ENCODE peak calls at places on chromosome 17, in eight cellular contexts. V, M, E, U, Y, G, J and H are unnamed samples.

GRCh38 chr17:58338907-58339774 is 10.5 kb upstream of the TSPOAP1 start:
- DNase-seq in V (no peak), M (no peak), E (peak), U (peak), Y (peak), G (peak), J (peak), H (no peak)

GRCh38 chr17:2724783-2725164 is 13.2 kb upstream of the CLUH start:
- DNase-seq in V (no peak), M (no peak), E (no peak), U (no peak), Y (peak), G (peak), J (peak), H (no peak)

GRCh38 chr17:39904990-39905288 is 13.5 kb downstream of the GSDMB start:
- DNase-seq in V (no peak), M (no peak), E (no peak), U (no peak), Y (no peak), G (no peak), J (no peak), H (no peak)

GRCh38 chr17:70091681-70092080 is 16.7 kb downstream of the KCNJ16 start:
- DNase-seq in V (no peak), M (no peak), E (no peak), U (no peak), Y (no peak), G (no peak), J (no peak), H (no peak)

GRCh38 chr17:45997624-45998023 is 1.4 kb upstream of the STH start:
- DNase-seq in V (no peak), M (no peak), E (no peak), U (no peak), Y (peak), G (no peak), J (peak), H (no peak)

GRCh38 chr17:47197821-47198220 is 8.7 kb upstream of the CDC27 start:
- DNase-seq in V (no peak), M (no peak), E (no peak), U (no peak), Y (no peak), G (no peak), J (no peak), H (no peak)

GRCh38 chr17:64689106-64689505 is 27.0 kb upstream of the SMURF2 start:
- DNase-seq in V (no peak), M (no peak), E (no peak), U (no peak), Y (no peak), G (no peak), J (no peak), H (no peak)

GRCh38 chr17:63786961-63787711 is 13.2 kb downstream of the DDX42 start:
- DNase-seq in V (no peak), M (no peak), E (no peak), U (no peak), Y (no peak), G (no peak), J (no peak), H (no peak)

GRCh38 chr17:46977348-46977747 is 1.7 kb downstream of the RPRML start:
- DNase-seq in V (peak), M (no peak), E (peak), U (no peak), Y (peak), G (peak), J (peak), H (no peak)

GRCh38 chr17:45686250-45686649 is 97.9 kb upstream of the CRHR1 start:
- DNase-seq in V (no peak), M (no peak), E (no peak), U (no peak), Y (no peak), G (no peak), J (no peak), H (no peak)

GRCh38 chr17:18270851-18271170 is 10.3 kb downstream of the MIEF2 start:
- DNase-seq in V (no peak), M (no peak), E (no peak), U (no peak), Y (no peak), G (no peak), J (no peak), H (no peak)

GRCh38 chr17:1724869-1725641 is 551 bp downstream of the WDR81 start:
- DNase-seq in V (no peak), M (no peak), E (no peak), U (no peak), Y (no peak), G (no peak), J (no peak), H (peak)

GRCh38 chr17:13594762-13595697 is 6.7 kb downstream of the HS3ST3A1 start:
- DNase-seq in V (peak), M (peak), E (peak), U (peak), Y (peak), G (peak), J (peak), H (peak)

GRCh38 chr17:36825956-36826350 is 111.3 kb upstream of the LHX1 start:
- DNase-seq in V (no peak), M (no peak), E (no peak), U (no peak), Y (no peak), G (no peak), J (no peak), H (no peak)

GRCh38 chr17:2089021-2089422 is 34.1 kb downstream of the HIC1 start:
- DNase-seq in V (no peak), M (no peak), E (no peak), U (no peak), Y (peak), G (no peak), J (peak), H (no peak)

GRCh38 chr17:35084987-35085386 is 21.5 kb upstream of the RFFL start:
- DNase-seq in V (no peak), M (no peak), E (peak), U (no peak), Y (no peak), G (no peak), J (peak), H (no peak)

DNA sequence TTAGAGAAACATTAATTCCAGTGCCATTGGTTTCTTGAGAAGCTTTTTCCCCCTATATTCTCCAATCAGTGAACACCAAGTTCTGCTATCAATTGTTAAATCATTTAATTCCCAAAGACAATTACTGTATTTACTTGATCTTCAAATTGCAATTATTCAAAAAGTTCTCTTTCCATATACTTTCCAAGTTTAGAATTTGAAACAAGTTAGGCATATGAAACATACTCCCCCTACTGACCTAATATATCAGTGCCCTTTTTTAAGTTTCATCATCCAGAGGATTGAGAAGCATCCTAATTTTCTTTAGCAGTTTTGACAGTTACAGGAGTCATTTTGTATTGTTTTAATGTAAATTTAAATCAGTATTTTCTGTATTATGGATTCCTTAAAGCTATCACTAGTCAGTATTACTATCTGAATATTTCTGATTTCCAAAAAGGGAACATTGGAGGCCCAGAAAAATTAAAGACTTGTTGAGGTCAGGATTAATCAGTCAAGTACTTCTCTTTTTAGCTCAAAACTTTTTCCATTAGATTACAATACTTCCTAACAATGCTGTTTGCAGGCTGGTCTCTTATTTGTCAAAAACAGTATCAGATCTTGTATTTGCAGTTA is 16.3 kb downstream of the MEIOC start:
- DNase-seq in V (no peak), M (no peak), E (peak), U (no peak), Y (peak), G (no peak), J (peak), H (no peak)
- TF ChIP-seq CTCF in V (peak), M (peak), E (peak), U (peak), Y (peak), G (peak), J (peak), H (peak)

DNA sequence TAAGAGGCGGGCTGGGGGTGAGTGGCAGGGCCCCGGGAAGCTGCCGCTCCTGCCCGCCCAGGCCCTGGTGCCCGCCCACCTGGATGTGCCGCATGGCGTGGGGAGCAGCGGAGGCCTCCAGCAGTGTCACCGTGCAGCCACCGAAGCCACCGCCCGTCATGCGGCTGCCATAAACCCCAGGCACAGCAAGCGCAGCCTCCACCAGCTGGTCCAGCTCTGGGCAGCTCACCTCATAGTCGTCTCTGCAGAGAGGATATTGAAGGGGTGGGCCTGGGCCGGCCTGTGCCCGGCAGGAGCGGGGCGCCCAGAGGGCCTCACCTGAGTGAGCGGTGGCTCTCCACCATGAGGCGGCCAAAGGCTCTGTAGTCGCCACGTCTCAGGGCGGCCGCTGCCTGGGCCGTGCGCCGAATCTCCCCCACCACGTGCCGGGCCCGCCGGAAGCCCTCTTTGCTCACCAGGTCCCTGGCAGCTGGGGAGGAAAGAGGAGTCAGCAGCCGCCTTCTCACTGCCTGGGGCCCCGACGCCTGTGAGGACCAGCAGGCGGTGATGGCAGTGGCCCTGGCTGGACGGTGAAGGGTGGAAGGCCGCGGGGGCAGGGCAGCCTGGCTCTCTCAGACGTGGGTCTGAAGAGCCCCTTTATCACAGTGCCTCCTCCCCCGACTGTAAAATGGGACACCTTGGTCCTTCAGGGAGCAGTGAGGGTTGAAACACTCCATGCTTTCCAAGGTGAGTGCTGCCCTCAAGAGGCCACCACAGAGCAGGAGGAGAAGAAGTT is 6.7 kb downstream of the GALK1 start:
- DNase-seq in V (no peak), M (no peak), E (no peak), U (no peak), Y (no peak), G (peak), J (no peak), H (no peak)
- TF ChIP-seq CTCF in V (peak), M (peak), E (peak), U (peak), Y (peak), G (peak), J (peak), H (peak)

GRCh38 chr17:75526555-75527270 is 1.2 kb downstream of the LLGL2 start:
- DNase-seq in V (peak), M (no peak), E (no peak), U (no peak), Y (no peak), G (peak), J (no peak), H (no peak)

GRCh38 chr17:75523647-75524046 is 1.9 kb upstream of the LLGL2 start:
- DNase-seq in V (no peak), M (no peak), E (no peak), U (no peak), Y (no peak), G (no peak), J (no peak), H (no peak)

GRCh38 chr17:75524269-75524970 is 1.1 kb upstream of the LLGL2 start:
- DNase-seq in V (no peak), M (no peak), E (no peak), U (no peak), Y (no peak), G (no peak), J (no peak), H (no peak)

GRCh38 chr17:75525806-75526554 is 483 bp downstream of the LLGL2 start:
- DNase-seq in V (no peak), M (no peak), E (no peak), U (no peak), Y (no peak), G (peak), J (no peak), H (no peak)

GRCh38 chr17:75524971-75525805 is at the start of gene LLGL2:
- DNase-seq in V (peak), M (no peak), E (no peak), U (peak), Y (peak), G (peak), J (peak), H (no peak)
- TF ChIP-seq CTCF in V (peak), M (peak), E (peak), U (peak), Y (no peak), G (peak), J (no peak), H (peak)

DNA sequence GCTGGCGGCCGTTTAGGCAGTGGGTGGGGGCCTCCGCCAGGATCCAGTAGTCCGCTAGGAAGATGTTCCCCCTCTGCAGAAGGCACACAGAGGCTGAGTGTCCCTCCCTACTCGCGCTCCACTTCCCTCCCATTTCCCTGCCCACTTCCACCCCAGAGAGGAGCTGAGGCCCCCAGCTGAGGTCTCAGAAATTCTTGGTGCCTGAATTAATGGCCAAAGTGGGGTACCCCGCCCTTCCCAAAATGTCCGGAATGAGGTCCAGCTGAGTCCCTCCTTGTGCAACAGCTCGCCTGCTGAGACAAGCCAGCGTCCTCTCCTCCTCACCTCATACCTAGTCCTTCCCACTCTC is 7.9 kb downstream of the ALOXE3 start:
- DNase-seq in V (no peak), M (no peak), E (no peak), U (no peak), Y (no peak), G (no peak), J (no peak), H (no peak)
- TF ChIP-seq CTCF in V (no peak), M (no peak), E (peak), U (no peak), Y (no peak), G (no peak), J (no peak), H (no peak)

GRCh38 chr17:27558842-27559505 is 72.0 kb upstream of the LGALS9 start:
- DNase-seq in V (no peak), M (no peak), E (no peak), U (no peak), Y (no peak), G (no peak), J (no peak), H (no peak)

GRCh38 chr17:27559996-27560481 is 70.9 kb upstream of the LGALS9 start:
- DNase-seq in V (no peak), M (peak), E (no peak), U (peak), Y (peak), G (no peak), J (peak), H (no peak)

GRCh38 chr17:27558341-27558740 is 72.6 kb upstream of the LGALS9 start:
- DNase-seq in V (no peak), M (no peak), E (no peak), U (no peak), Y (no peak), G (no peak), J (no peak), H (no peak)

GRCh38 chr17:27560668-27561067 is 70.3 kb upstream of the LGALS9 start:
- DNase-seq in V (no peak), M (no peak), E (no peak), U (no peak), Y (peak), G (no peak), J (peak), H (no peak)

DNA sequence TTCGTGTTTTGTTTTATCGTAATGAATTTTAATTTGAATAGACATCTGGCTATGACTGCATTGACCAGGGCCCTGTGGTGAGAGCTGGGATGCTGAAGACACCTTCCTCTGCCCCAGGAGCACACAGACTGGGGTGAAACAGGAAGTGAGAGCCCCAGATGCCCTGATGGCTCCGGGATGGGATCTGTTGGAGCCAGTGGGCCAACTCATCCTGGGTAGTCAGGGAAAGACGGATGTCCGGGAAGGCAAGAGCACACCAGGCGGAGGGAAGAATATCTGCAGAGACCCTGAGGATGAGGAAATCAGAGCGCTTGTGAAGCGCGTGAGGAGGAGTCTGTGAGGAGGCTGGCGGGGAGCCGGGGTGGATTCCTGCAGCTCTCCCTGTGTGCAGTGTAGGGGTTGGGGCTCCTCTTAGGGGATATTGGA is 71.5 kb upstream of the LGALS9 start:
- DNase-seq in V (no peak), M (no peak), E (no peak), U (no peak), Y (peak), G (no peak), J (peak), H (no peak)
- TF ChIP-seq CTCF in V (no peak), M (no peak), E (no peak), U (peak), Y (peak), G (no peak), J (peak), H (no peak)

DNA sequence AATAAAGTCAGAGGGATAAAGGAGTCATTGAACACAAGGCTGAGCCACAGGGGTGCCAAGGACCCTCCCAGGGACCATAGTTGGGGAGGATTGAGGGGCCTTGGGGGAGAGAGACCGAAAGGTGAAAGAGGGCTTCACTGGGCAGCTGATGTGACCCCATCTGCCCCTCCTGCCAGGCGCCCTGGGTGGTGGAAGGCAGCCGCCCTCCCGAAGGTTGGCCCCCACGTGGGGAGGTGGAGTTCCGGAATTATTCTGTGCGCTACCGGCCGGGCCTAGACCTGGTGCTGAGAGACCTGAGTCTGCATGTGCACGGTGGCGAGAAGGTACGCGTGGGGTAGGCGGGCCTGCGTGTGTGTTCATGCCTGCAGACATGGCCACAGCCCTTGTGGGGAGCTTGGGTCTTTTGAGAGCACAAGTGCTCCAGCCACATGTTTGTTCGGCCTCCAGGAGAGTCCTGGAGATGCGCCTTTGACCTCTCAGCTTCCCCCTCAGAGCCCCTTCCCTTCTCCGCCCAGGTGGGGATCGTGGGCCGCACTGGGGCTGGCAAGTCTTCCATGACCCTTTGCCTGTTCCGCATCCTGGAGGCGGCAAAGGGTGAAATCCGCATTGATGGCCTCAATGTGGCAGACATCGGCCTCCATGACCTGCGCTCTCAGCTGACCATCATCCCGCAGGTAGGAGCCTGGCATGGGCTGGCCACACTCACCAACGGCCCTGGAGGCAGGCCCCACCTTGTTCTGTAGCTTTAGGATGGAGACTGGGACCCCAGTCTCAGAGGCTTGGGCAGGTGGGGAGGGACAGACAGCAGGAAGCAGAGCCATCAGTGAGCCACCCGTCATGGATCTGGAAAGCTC is 24.1 kb downstream of the ANKRD40 start:
- DNase-seq in V (no peak), M (no peak), E (no peak), U (no peak), Y (no peak), G (no peak), J (no peak), H (no peak)
- TF ChIP-seq CTCF in V (no peak), M (no peak), E (no peak), U (no peak), Y (no peak), G (no peak), J (no peak), H (no peak)

DNA sequence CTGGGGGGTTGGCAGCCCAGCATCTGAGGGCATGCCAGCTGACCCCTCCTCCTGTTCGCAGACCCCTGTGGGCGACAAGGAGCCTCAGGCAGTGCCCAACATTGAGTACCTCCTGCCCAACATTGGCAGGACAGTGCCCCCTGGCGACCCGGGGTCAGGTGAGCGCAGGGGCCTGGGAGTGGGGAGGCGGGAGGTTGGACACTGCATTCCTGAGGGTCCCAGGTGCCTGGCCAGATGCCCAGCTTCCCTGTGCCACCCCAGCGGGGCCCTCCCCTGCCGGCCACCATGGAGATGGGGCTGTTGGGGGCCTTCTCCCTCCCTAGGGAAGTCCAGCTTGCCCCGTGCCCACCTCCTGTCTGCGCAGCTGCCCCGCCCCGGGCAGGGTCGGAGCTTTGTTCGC is 70.1 kb downstream of the ARHGAP23 start:
- DNase-seq in V (no peak), M (no peak), E (no peak), U (no peak), Y (no peak), G (peak), J (no peak), H (no peak)
- TF ChIP-seq CTCF in V (no peak), M (no peak), E (peak), U (no peak), Y (no peak), G (peak), J (no peak), H (no peak)